ENCODE peak calls at places on chromosomes 7 and 10, in five cellular contexts. X, H, U, O and P are unnamed samples.
A peak's percentile ranks its signal among the peaks of the same experiment; 100 is the strongest.

GRCh38 chr7:114369294-114369693 is 45.3 kb upstream of the FOXP2 start:
- DNase-seq in X (no peak), H (no peak), U (no peak), O (no peak), P (no peak)

GRCh38 chr7:137508437-137509175 is 165.1 kb upstream of the PTN start:
- DNase-seq in X (peak; percentile 90), H (no peak), U (no peak), O (no peak), P (no peak)

GRCh38 chr7:39958038-39958437 is 8.0 kb downstream of the CDK13 start:
- DNase-seq in X (no peak), H (no peak), U (no peak), O (no peak), P (no peak)

GRCh38 chr7:69211336-69211735 is 386.9 kb upstream of the AUTS2 start:
- DNase-seq in X (no peak), H (peak; percentile 20), U (no peak), O (no peak), P (no peak)

GRCh38 chr10:87634311-87634710 is 25.4 kb upstream of the PAPSS2 start:
- DNase-seq in X (peak; percentile 56), H (no peak), U (no peak), O (no peak), P (no peak)

GRCh38 chr7:45927724-45928123 is 6.7 kb upstream of the IGFBP3 start:
- DNase-seq in X (no peak), H (no peak), U (no peak), O (no peak), P (no peak)

GRCh38 chr10:10897400-10897799 is 120.3 kb upstream of the CELF2 start:
- DNase-seq in X (no peak), H (no peak), U (no peak), O (no peak), P (no peak)

GRCh38 chr10:7857259-7857658 is 39.0 kb downstream of the TAF3 start:
- DNase-seq in X (no peak), H (no peak), U (no peak), O (no peak), P (no peak)

GRCh38 chr7:41870017-41870416 is 167.1 kb upstream of the INHBA start:
- DNase-seq in X (no peak), H (no peak), U (no peak), O (no peak), P (no peak)

GRCh38 chr10:12995425-12995861 is 6.1 kb downstream of the CCDC3 start:
- DNase-seq in X (no peak), H (no peak), U (no peak), O (no peak), P (no peak)

GRCh38 chr7:100221767-100222444 is 2.2 kb downstream of the PVRIG start:
- DNase-seq in X (no peak), H (no peak), U (no peak), O (no peak), P (no peak)

GRCh38 chr10:44416021-44416758 is 31.3 kb upstream of the CXCL12 start:
- DNase-seq in X (no peak), H (peak; percentile 42), U (no peak), O (no peak), P (peak; percentile 57)

GRCh38 chr7:151595702-151596340 is 76.1 kb upstream of the RHEB start:
- DNase-seq in X (no peak), H (no peak), U (no peak), O (no peak), P (no peak)

GRCh38 chr10:92834981-92835380 is 13.3 kb upstream of the EXOC6 start:
- DNase-seq in X (peak; percentile 73), H (no peak), U (no peak), O (no peak), P (no peak)

GRCh38 chr7:132789281-132789680 is 213.0 kb upstream of the PLXNA4 start:
- DNase-seq in X (no peak), H (no peak), U (no peak), O (no peak), P (no peak)

GRCh38 chr7:134856141-134856540 is 76.7 kb downstream of the CALD1 start:
- DNase-seq in X (no peak), H (no peak), U (no peak), O (no peak), P (no peak)

GRCh38 chr10:104862-105565 is 30.2 kb upstream of the ZMYND11 start:
- DNase-seq in X (no peak), H (no peak), U (no peak), O (no peak), P (no peak)

GRCh38 chr7:28745351-28745750 is 212.8 kb downstream of the TRIL start:
- DNase-seq in X (no peak), H (no peak), U (no peak), O (peak; percentile 33), P (no peak)

GRCh38 chr10:69757553-69758309 is 44.0 kb upstream of the COL13A1 start:
- DNase-seq in X (peak; percentile 41), H (peak; percentile 60), U (peak; percentile 31), O (peak; percentile 46), P (peak; percentile 86)

GRCh38 chr10:5666324-5667220 is at the start of gene ASB13:
- DNase-seq in X (peak; percentile 20), H (peak; percentile 84), U (peak; percentile 78), O (peak; percentile 81), P (peak; percentile 91)

GRCh38 chr10:101778781-101779543 is 3.0 kb upstream of the FGF8 start:
- DNase-seq in X (no peak), H (no peak), U (peak; percentile 68), O (no peak), P (peak; percentile 79)

GRCh38 chr7:107446531-107446930 is 23.3 kb upstream of the GPR22 start:
- DNase-seq in X (peak; percentile 79), H (no peak), U (no peak), O (no peak), P (no peak)

GRCh38 chr7:66627876-66628360 is 763 bp upstream of the KCTD7 start:
- DNase-seq in X (no peak), H (no peak), U (no peak), O (no peak), P (peak; percentile 76)

GRCh38 chr10:15266117-15266516 is 97.6 kb upstream of the NMT2 start:
- DNase-seq in X (no peak), H (no peak), U (no peak), O (no peak), P (no peak)

GRCh38 chr7:95180-95862 is 97.0 kb upstream of the FAM20C start:
- DNase-seq in X (peak; percentile 77), H (no peak), U (no peak), O (no peak), P (no peak)

GRCh38 chr10:35334297-35334696 is 2.0 kb upstream of the CCNY start:
- DNase-seq in X (no peak), H (no peak), U (no peak), O (no peak), P (no peak)

GRCh38 chr7:154480817-154481216 is 428.6 kb downstream of the DPP6 start:
- DNase-seq in X (no peak), H (no peak), U (no peak), O (no peak), P (no peak)

GRCh38 chr10:51937736-51938135 is 238.3 kb upstream of the CSTF2T start:
- DNase-seq in X (peak; percentile 91), H (no peak), U (no peak), O (no peak), P (no peak)

GRCh38 chr7:106597014-106597413 is 63.9 kb downstream of the CCDC71L start:
- DNase-seq in X (no peak), H (no peak), U (no peak), O (no peak), P (no peak)

GRCh38 chr10:99924856-99925255 is 84.9 kb downstream of the DNMBP start:
- DNase-seq in X (no peak), H (no peak), U (no peak), O (no peak), P (no peak)

GRCh38 chr10:99927719-99928280 is 81.9 kb downstream of the DNMBP start:
- DNase-seq in X (no peak), H (no peak), U (no peak), O (no peak), P (no peak)

GRCh38 chr10:99930731-99931550 is 78.8 kb downstream of the DNMBP start:
- DNase-seq in X (peak; percentile 44), H (no peak), U (peak; percentile 91), O (no peak), P (no peak)

GRCh38 chr10:99926925-99927718 is 82.6 kb downstream of the DNMBP start:
- DNase-seq in X (peak; percentile 66), H (peak; percentile 61), U (peak; percentile 56), O (peak; percentile 66), P (peak; percentile 55)

GRCh38 chr10:99929360-99929759 is 80.4 kb downstream of the DNMBP start:
- DNase-seq in X (no peak), H (no peak), U (peak; percentile 52), O (no peak), P (no peak)
- H3K4me1 ChIP-seq in X (peaks cover 16% of the 10 kb centered on the region), H (peaks cover 29% of the 10 kb centered on the region), U (peaks cover 60% of the 10 kb centered on the region), O (peaks cover 45% of the 10 kb centered on the region), P (no peaks in the 10 kb centered on the region)

DNA sequence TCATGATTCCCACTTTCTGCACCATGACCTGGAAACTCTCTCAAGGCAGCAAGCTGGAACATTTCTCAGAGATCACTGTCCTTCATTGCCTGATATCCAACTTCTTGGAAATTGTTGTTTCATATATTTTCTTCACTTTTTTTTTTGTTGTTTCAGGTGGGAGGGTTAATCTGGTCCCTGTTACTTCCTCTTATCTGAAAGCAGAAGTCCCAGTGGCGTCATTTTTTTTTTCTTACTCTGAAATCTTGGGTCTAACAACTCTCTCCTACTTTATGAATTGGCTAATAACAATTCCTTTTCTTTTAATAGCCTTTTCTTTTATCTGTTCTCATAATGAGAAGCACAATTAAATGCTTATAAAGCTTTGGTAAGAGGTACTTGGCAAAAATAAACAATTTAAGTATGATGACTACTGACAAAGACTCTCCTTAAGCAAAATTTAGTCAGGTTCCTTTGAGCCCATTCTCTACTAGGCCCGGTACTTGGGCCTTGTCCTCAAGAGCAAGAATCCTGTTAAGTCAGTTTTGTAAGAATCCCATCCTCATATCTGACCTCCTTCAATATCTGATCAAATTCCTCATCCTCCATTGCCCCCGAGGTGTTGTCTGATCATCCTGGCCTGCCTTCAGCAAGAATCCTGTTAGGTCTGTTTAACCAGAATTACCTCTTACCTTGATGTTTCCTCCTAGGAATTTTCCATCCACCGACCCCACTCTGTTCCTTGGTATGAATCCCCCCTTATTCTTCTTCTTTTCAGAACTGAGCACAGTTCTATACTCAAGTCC is 11.5 kb upstream of the CC2D2B start:
- DNase-seq in X (no peak), H (no peak), U (no peak), O (no peak), P (no peak)
- H3K4me3 ChIP-seq in X (no peak overlapping the region), H (no peak overlapping the region), U (no peak overlapping the region), O (no peak overlapping the region), P (no peak overlapping the region)

DNA sequence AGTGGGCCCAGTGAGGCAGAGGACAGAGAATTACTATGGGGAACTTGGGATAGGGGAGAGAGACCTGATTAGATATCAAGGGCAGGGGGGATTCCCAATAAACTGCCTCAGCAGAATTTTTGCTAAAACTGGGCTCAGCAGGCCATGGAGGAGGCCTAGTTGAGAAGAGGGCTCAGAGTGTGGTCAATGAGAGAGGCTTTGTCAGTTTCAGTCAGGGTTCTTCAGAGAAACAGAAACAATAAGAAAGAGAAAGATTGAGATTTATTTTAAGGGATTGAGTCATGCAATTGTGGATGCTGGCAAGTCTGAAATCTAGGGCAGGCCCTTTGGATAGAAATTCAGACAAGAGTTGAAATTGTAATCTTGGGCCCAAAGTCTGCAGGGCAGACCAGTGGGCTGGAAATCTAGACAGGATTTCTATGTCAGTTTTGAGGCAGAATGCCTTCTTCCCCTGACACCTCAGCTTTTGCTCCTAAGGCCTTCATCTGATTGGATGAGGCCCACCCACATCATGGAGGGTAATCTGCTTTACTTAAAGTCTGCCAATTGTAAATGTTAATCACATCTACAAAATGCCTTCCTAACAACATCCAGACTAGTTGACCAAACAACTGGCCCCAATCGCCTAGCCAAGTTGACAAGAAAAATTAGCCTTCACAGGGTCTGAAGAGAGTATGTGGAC is 33.5 kb upstream of the CCSER2 start:
- DNase-seq in X (peak; percentile 46), H (no peak), U (no peak), O (no peak), P (no peak)
- H3K27ac ChIP-seq in X (no peak overlapping the region), H (no peak overlapping the region), U (no peak overlapping the region), O (no peak overlapping the region), P (peak overlapping the region; percentile 90)

GRCh38 chr7:139703468-139704307 is 74.1 kb downstream of the HIPK2 start:
- DNase-seq in X (no peak), H (peak; percentile 37), U (no peak), O (no peak), P (no peak)
- H3K4me1 ChIP-seq in X (peaks cover 29% of the 10 kb centered on the region), H (peaks cover 20% of the 10 kb centered on the region), U (peaks cover 55% of the 10 kb centered on the region), O (peaks cover 92% of the 10 kb centered on the region), P (no peaks in the 10 kb centered on the region)